ENCODE peak calls at places on chromosomes 5 and 9, in four cellular contexts. B, M, P and H are unnamed samples.

GRCh38 chr5:36156619-36157018 is 4.7 kb downstream of the SKP2 start:
- DNase-seq in B (no peak), M (no peak), P (no peak), H (no peak)

GRCh38 chr9:107547772-107548297 is 58.3 kb upstream of the KLF4 start:
- DNase-seq in B (no peak), M (no peak), P (peak), H (no peak)

GRCh38 chr9:124366476-124367220 is 48.6 kb downstream of the PSMB7 start:
- DNase-seq in B (no peak), M (no peak), P (no peak), H (no peak)

GRCh38 chr9:14031761-14032279 is 282.1 kb downstream of the NFIB start:
- DNase-seq in B (no peak), M (no peak), P (no peak), H (no peak)

GRCh38 chr9:136340356-136341041 is 13.2 kb downstream of the GPSM1 start:
- DNase-seq in B (no peak), M (no peak), P (no peak), H (no peak)

GRCh38 chr9:19130436-19130835 is 3.1 kb upstream of the PLIN2 start:
- DNase-seq in B (no peak), M (no peak), P (no peak), H (no peak)

GRCh38 chr5:54821445-54822330 is 163.7 kb downstream of the ESM1 start:
- DNase-seq in B (no peak), M (no peak), P (no peak), H (no peak)

GRCh38 chr5:124995451-124995850 is 249.0 kb upstream of the ZNF608 start:
- DNase-seq in B (no peak), M (no peak), P (no peak), H (no peak)

GRCh38 chr5:89756955-89757354 is 652.6 kb downstream of the CETN3 start:
- DNase-seq in B (no peak), M (no peak), P (peak), H (no peak)

GRCh38 chr9:91407580-91408275 is 15.9 kb downstream of the NFIL3 start:
- DNase-seq in B (no peak), M (no peak), P (peak), H (no peak)

GRCh38 chr9:134136117-134136996 is 475 bp downstream of the WDR5 start:
- DNase-seq in B (peak), M (no peak), P (no peak), H (peak)

GRCh38 chr5:153153086-153153485 is 337.4 kb upstream of the GRIA1 start:
- DNase-seq in B (no peak), M (no peak), P (peak), H (peak)

GRCh38 chr9:116152941-116153764 is 438 bp upstream of the PAPPA start:
- DNase-seq in B (no peak), M (no peak), P (no peak), H (no peak)

GRCh38 chr9:89430995-89431394 is 66.9 kb downstream of the SEMA4D start:
- DNase-seq in B (no peak), M (no peak), P (peak), H (no peak)

GRCh38 chr5:65730910-65731309 is 8.9 kb downstream of the NLN start:
- DNase-seq in B (no peak), M (peak), P (no peak), H (no peak)

GRCh38 chr5:76960004-76960625 is 7.3 kb downstream of the CRHBP start:
- DNase-seq in B (peak), M (no peak), P (peak), H (peak)

GRCh38 chr5:87321605-87322004 is 53.9 kb downstream of the RASA1 start:
- DNase-seq in B (no peak), M (no peak), P (no peak), H (no peak)

GRCh38 chr9:136484153-136485048 is 1.6 kb upstream of the SEC16A start:
- DNase-seq in B (no peak), M (no peak), P (no peak), H (no peak)

GRCh38 chr5:123265551-123265950 is 157.7 kb downstream of the CEP120 start:
- DNase-seq in B (no peak), M (no peak), P (no peak), H (no peak)

GRCh38 chr5:116557669-116558271 is 16.9 kb downstream of the SEMA6A start:
- DNase-seq in B (no peak), M (no peak), P (peak), H (peak)

GRCh38 chr5:165138261-165138660 is 1632.8 kb downstream of the MAT2B start:
- DNase-seq in B (no peak), M (no peak), P (no peak), H (no peak)

GRCh38 chr9:5718296-5719032 is 89.6 kb downstream of the RIC1 start:
- DNase-seq in B (no peak), M (no peak), P (no peak), H (no peak)

GRCh38 chr5:172903790-172904189 is 55.4 kb upstream of the RPL26L1 start:
- DNase-seq in B (no peak), M (no peak), P (peak), H (no peak)

GRCh38 chr9:78365979-78366697 is 69.2 kb downstream of the PSAT1 start:
- DNase-seq in B (no peak), M (no peak), P (no peak), H (peak)